ENCODE peak calls at places on chromosomes 5 and 9, in ten cellular contexts. F, Q, Y, I, W, H, O, U, L and P are unnamed samples.

GRCh38 chr5:37494756-37495155 is 115.6 kb downstream of the WDR70 start:
- DNase-seq in L (peak), F (no peak), I (no peak), U (no peak), Y (no peak), W (no peak), H (no peak), O (no peak), Q (no peak), P (no peak)

GRCh38 chr9:126165755-126166154 is 160.9 kb upstream of the MVB12B start:
- DNase-seq in Y (no peak), O (no peak), F (no peak), H (no peak), U (no peak), W (no peak), I (no peak), L (no peak), Q (no peak), P (peak)

GRCh38 chr5:164119806-164120440 is 614.5 kb downstream of the MAT2B start:
- DNase-seq in I (no peak), O (no peak), Y (peak), U (no peak), F (no peak), L (peak), H (peak), Q (peak), W (no peak), P (no peak)

GRCh38 chr5:172302047-172302710 is 18.6 kb upstream of the UBTD2 start:
- DNase-seq in W (no peak), U (no peak), O (no peak), Q (no peak), L (no peak), H (no peak), I (no peak), F (no peak), Y (no peak), P (no peak)

GRCh38 chr9:105187781-105188180 is 56.7 kb upstream of the SLC44A1 start:
- DNase-seq in F (no peak), W (no peak), H (no peak), Y (peak), I (no peak), U (no peak), Q (no peak), L (peak), O (no peak), P (no peak)

GRCh38 chr9:134335490-134336173 is 9.4 kb downstream of the RXRA start:
- DNase-seq in Y (no peak), I (no peak), L (no peak), F (no peak), W (no peak), Q (no peak), U (no peak), O (no peak), H (no peak), P (peak)

GRCh38 chr9:34987160-34988040 is 2.1 kb upstream of the DNAJB5 start:
- DNase-seq in I (no peak), Q (no peak), W (no peak), O (no peak), U (no peak), L (peak), F (no peak), H (no peak), Y (no peak), P (no peak)

GRCh38 chr5:151123897-151124751 is 33.5 kb downstream of the ANXA6 start:
- DNase-seq in L (no peak), O (no peak), Q (no peak), F (no peak), Y (no peak), I (peak), W (no peak), U (peak), H (no peak), P (peak)

GRCh38 chr5:170143091-170143490 is 37.4 kb downstream of the FOXI1 start:
- DNase-seq in Q (no peak), L (no peak), O (no peak), I (no peak), F (no peak), Y (no peak), W (no peak), H (no peak), U (no peak), P (no peak)

GRCh38 chr9:126985870-126986498 is 71.4 kb downstream of the RALGPS1 start:
- DNase-seq in Y (peak), Q (peak), U (no peak), H (no peak), I (peak), L (peak), W (no peak), F (peak), O (peak), P (no peak)

GRCh38 chr5:142568996-142569335 is 116.9 kb downstream of the FGF1 start:
- DNase-seq in U (no peak), W (no peak), I (no peak), Q (no peak), H (no peak), O (no peak), F (no peak), L (no peak), Y (no peak), P (no peak)

GRCh38 chr5:139092741-139093140 is 105.4 kb downstream of the SIL1 start:
- DNase-seq in I (no peak), U (no peak), O (no peak), H (no peak), F (no peak), Y (no peak), L (no peak), Q (no peak), W (no peak), P (no peak)

GRCh38 chr9:99294850-99295461 is 72.9 kb downstream of the SEC61B start:
- DNase-seq in L (peak), Y (no peak), H (peak), W (no peak), Q (no peak), U (peak), I (no peak), F (no peak), O (no peak), P (no peak)

GRCh38 chr9:134518004-134518606 is 123.5 kb upstream of the COL5A1 start:
- DNase-seq in H (no peak), W (no peak), Y (no peak), I (no peak), U (no peak), Q (no peak), F (no peak), L (no peak), O (no peak), P (no peak)